ENCODE peak calls at places on chromosomes 16 and 17, in six cellular contexts. One of them, this sample, is unnamed.

GRCh38 chr17:44997733-44998520 is 29.8 kb upstream of the C1QL1 start:
- DNase-seq in ovary: no peak
- DNase-seq in GM06990: no peak
- DNase-seq in fibroblast of pulmonary artery: peak; percentile 35
- DNase-seq in omental fat pad: no peak
- DNase-seq in GM13976: no peak
- DNase-seq in this sample: no peak

GRCh38 chr17:40980594-40980993 is 3.5 kb downstream of the KRT40 start:
- DNase-seq in ovary: peak; percentile 24
- DNase-seq in GM06990: no peak
- DNase-seq in fibroblast of pulmonary artery: peak; percentile 1
- DNase-seq in omental fat pad: no peak
- DNase-seq in GM13976: no peak
- DNase-seq in this sample: no peak

GRCh38 chr17:4142107-4142900 is 526 bp downstream of the ZZEF1 start:
- DNase-seq in ovary: no peak
- DNase-seq in GM06990: no peak
- DNase-seq in fibroblast of pulmonary artery: peak; percentile 19
- DNase-seq in omental fat pad: no peak
- DNase-seq in GM13976: peak; percentile 52
- DNase-seq in this sample: peak; percentile 45

GRCh38 chr16:60815033-60815432 is 1221.2 kb downstream of the CDH8 start:
- DNase-seq in ovary: no peak
- DNase-seq in GM06990: no peak
- DNase-seq in fibroblast of pulmonary artery: no peak
- DNase-seq in omental fat pad: no peak
- DNase-seq in GM13976: no peak
- DNase-seq in this sample: no peak

GRCh38 chr17:62705781-62706597 is 78.5 kb downstream of the MRC2 start:
- DNase-seq in ovary: peak; percentile 55
- DNase-seq in GM06990: no peak
- DNase-seq in fibroblast of pulmonary artery: peak; percentile 41
- DNase-seq in omental fat pad: no peak
- DNase-seq in GM13976: no peak
- DNase-seq in this sample: no peak

GRCh38 chr16:87710887-87711286 is 54.9 kb downstream of the KLHDC4 start:
- DNase-seq in ovary: no peak
- DNase-seq in GM06990: no peak
- DNase-seq in fibroblast of pulmonary artery: no peak
- DNase-seq in omental fat pad: no peak
- DNase-seq in GM13976: no peak
- DNase-seq in this sample: no peak

GRCh38 chr17:3958200-3958599 is 6.0 kb downstream of the ATP2A3 start:
- DNase-seq in ovary: no peak
- DNase-seq in GM06990: no peak
- DNase-seq in fibroblast of pulmonary artery: no peak
- DNase-seq in omental fat pad: no peak
- DNase-seq in GM13976: no peak
- DNase-seq in this sample: no peak

GRCh38 chr17:35314415-35315216 is 58.8 kb downstream of the SLFN11 start:
- DNase-seq in ovary: peak; percentile 14
- DNase-seq in GM06990: peak; percentile 9
- DNase-seq in fibroblast of pulmonary artery: no peak
- DNase-seq in omental fat pad: no peak
- DNase-seq in GM13976: peak; percentile 9
- DNase-seq in this sample: no peak

GRCh38 chr16:73563709-73564108 is 515.8 kb upstream of the ZFHX3 start:
- DNase-seq in ovary: no peak
- DNase-seq in GM06990: no peak
- DNase-seq in fibroblast of pulmonary artery: no peak
- DNase-seq in omental fat pad: no peak
- DNase-seq in GM13976: no peak
- DNase-seq in this sample: no peak

GRCh38 chr16:51538707-51539604 is 387.9 kb upstream of the SALL1 start:
- DNase-seq in ovary: no peak
- DNase-seq in GM06990: no peak
- DNase-seq in fibroblast of pulmonary artery: peak; percentile 85
- DNase-seq in omental fat pad: no peak
- DNase-seq in GM13976: no peak
- DNase-seq in this sample: no peak

GRCh38 chr16:57863434-57864160 is 61.3 kb upstream of the KIFC3 start:
- DNase-seq in ovary: peak; percentile 57
- DNase-seq in GM06990: no peak
- DNase-seq in fibroblast of pulmonary artery: peak; percentile 84
- DNase-seq in omental fat pad: no peak
- DNase-seq in GM13976: no peak
- DNase-seq in this sample: no peak

GRCh38 chr16:27511657-27512056 is 38.1 kb downstream of the GTF3C1 start:
- DNase-seq in ovary: no peak
- DNase-seq in GM06990: no peak
- DNase-seq in fibroblast of pulmonary artery: peak; percentile 52
- DNase-seq in omental fat pad: no peak
- DNase-seq in GM13976: no peak
- DNase-seq in this sample: no peak

GRCh38 chr17:32484041-32484461 is 2.7 kb upstream of the CDK5R1 start:
- DNase-seq in ovary: peak; percentile 36
- DNase-seq in GM06990: no peak
- DNase-seq in fibroblast of pulmonary artery: no peak
- DNase-seq in omental fat pad: no peak
- DNase-seq in GM13976: no peak
- DNase-seq in this sample: no peak

GRCh38 chr17:11608396-11608795 is 10.1 kb downstream of the DNAH9 start:
- DNase-seq in ovary: peak; percentile 73
- DNase-seq in GM06990: no peak
- DNase-seq in fibroblast of pulmonary artery: no peak
- DNase-seq in omental fat pad: no peak
- DNase-seq in GM13976: no peak
- DNase-seq in this sample: no peak

GRCh38 chr17:81049973-81050551 is 15.1 kb downstream of the BAIAP2 start:
- DNase-seq in ovary: no peak
- DNase-seq in GM06990: peak; percentile 32
- DNase-seq in fibroblast of pulmonary artery: no peak
- DNase-seq in omental fat pad: no peak
- DNase-seq in GM13976: no peak
- DNase-seq in this sample: no peak
- TF ChIP-seq CTCF in ovary: no peak
- TF ChIP-seq CTCF in GM06990: no peak
- TF ChIP-seq CTCF in fibroblast of pulmonary artery: no peak
- TF ChIP-seq CTCF in omental fat pad: no peak
- TF ChIP-seq CTCF in GM13976: no peak
- TF ChIP-seq CTCF in this sample: no peak

GRCh38 chr17:66492500-66493123 is 190.2 kb downstream of the PRKCA start:
- DNase-seq in ovary: no peak
- DNase-seq in GM06990: no peak
- DNase-seq in fibroblast of pulmonary artery: peak; percentile 31
- DNase-seq in omental fat pad: no peak
- DNase-seq in GM13976: no peak
- DNase-seq in this sample: no peak

GRCh38 chr17:66493283-66494019 is 191.0 kb downstream of the PRKCA start:
- DNase-seq in ovary: no peak
- DNase-seq in GM06990: no peak
- DNase-seq in fibroblast of pulmonary artery: peak; percentile 84
- DNase-seq in omental fat pad: no peak
- DNase-seq in GM13976: no peak
- DNase-seq in this sample: no peak

GRCh38 chr17:66495035-66495434 is 192.6 kb downstream of the PRKCA start:
- DNase-seq in ovary: no peak
- DNase-seq in GM06990: no peak
- DNase-seq in fibroblast of pulmonary artery: no peak
- DNase-seq in omental fat pad: no peak
- DNase-seq in GM13976: no peak
- DNase-seq in this sample: no peak

GRCh38 chr17:66492080-66492479 is 189.7 kb downstream of the PRKCA start:
- DNase-seq in ovary: no peak
- DNase-seq in GM06990: no peak
- DNase-seq in fibroblast of pulmonary artery: no peak
- DNase-seq in omental fat pad: no peak
- DNase-seq in GM13976: no peak
- DNase-seq in this sample: no peak

GRCh38 chr17:66494023-66494803 is 191.8 kb downstream of the PRKCA start:
- DNase-seq in ovary: no peak
- DNase-seq in GM06990: no peak
- DNase-seq in fibroblast of pulmonary artery: peak; percentile 90
- DNase-seq in omental fat pad: no peak
- DNase-seq in GM13976: no peak
- DNase-seq in this sample: no peak
- TF ChIP-seq CTCF in ovary: no peak
- TF ChIP-seq CTCF in GM06990: no peak
- TF ChIP-seq CTCF in fibroblast of pulmonary artery: no peak
- TF ChIP-seq CTCF in omental fat pad: no peak
- TF ChIP-seq CTCF in GM13976: no peak
- TF ChIP-seq CTCF in this sample: no peak

GRCh38 chr17:74830861-74831260 is 28.8 kb downstream of the GRIN2C start:
- DNase-seq in ovary: no peak
- DNase-seq in GM06990: no peak
- DNase-seq in fibroblast of pulmonary artery: no peak
- DNase-seq in omental fat pad: no peak
- DNase-seq in GM13976: no peak
- DNase-seq in this sample: no peak
- TF ChIP-seq CTCF in ovary: no peak
- TF ChIP-seq CTCF in GM06990: no peak
- TF ChIP-seq CTCF in fibroblast of pulmonary artery: no peak
- TF ChIP-seq CTCF in omental fat pad: no peak
- TF ChIP-seq CTCF in GM13976: no peak
- TF ChIP-seq CTCF in this sample: no peak

DNA sequence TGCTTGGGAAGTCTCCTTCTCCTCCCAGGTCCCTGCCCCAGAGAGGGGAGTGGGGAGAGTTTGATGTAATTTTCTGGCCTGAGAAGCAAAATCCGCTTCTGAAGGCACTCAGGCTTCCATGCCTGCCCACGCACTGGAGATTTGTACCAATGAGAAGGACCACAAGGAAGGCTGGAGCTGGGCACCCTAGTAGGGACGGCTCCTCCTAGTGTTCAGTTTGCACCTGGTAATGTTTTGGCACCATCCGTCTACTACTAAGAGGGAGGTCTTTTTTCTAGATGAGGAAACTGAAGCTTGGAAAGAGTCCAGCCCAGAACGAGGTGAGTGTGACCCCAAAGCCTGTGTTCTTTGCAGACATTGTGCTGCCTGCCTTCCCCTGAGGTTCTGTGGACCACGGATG is 83.6 kb upstream of the NLRP1 start:
- DNase-seq in ovary: no peak
- DNase-seq in GM06990: no peak
- DNase-seq in fibroblast of pulmonary artery: no peak
- DNase-seq in omental fat pad: no peak
- DNase-seq in GM13976: no peak
- DNase-seq in this sample: no peak
- TF ChIP-seq CTCF in ovary: no peak
- TF ChIP-seq CTCF in GM06990: peak; percentile 43
- TF ChIP-seq CTCF in fibroblast of pulmonary artery: no peak
- TF ChIP-seq CTCF in omental fat pad: no peak
- TF ChIP-seq CTCF in GM13976: no peak
- TF ChIP-seq CTCF in this sample: no peak

GRCh38 chr17:72661093-72661944 is 431.2 kb downstream of the SLC39A11 start:
- DNase-seq in ovary: no peak
- DNase-seq in GM06990: no peak
- DNase-seq in fibroblast of pulmonary artery: no peak
- DNase-seq in omental fat pad: no peak
- DNase-seq in GM13976: no peak
- DNase-seq in this sample: no peak
- TF ChIP-seq CTCF in ovary: no peak
- TF ChIP-seq CTCF in GM06990: peak; percentile 27
- TF ChIP-seq CTCF in fibroblast of pulmonary artery: peak; percentile 1
- TF ChIP-seq CTCF in omental fat pad: no peak
- TF ChIP-seq CTCF in GM13976: no peak
- TF ChIP-seq CTCF in this sample: no peak

DNA sequence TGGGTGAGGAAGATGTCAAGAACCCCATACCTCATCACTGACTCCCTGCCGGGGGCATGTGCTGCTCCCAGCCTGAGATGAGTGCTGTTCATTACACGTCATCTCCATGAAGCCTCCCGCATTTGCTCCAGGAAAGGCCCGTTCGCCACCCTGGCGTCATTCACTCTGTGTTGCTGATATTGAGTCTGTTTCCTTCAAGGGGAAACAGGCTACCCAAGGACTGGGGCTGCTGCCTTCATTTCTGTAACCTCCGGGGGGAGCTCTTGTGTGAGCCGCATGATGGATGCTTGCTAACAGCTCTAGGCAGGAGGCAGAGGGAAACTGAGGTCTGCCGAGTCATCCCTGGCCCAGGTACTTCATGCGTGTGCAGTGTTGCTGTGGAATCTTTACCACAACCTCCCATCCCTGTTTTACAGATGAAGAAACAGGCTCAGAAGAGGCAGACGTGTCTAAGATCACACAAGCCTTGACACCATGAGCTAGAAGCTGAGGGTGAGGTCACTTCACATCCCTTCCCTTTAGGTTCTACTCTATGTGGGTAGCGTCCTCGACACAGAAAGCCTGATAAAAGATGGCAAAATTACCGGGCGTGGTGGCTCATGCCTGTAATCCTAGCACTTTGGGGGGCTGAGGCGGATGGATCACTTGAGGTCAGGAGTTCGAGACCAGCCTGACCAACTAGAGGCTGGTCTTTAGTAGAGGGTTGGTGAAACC is 3.5 kb upstream of the ARMC5 start:
- DNase-seq in ovary: no peak
- DNase-seq in GM06990: no peak
- DNase-seq in fibroblast of pulmonary artery: no peak
- DNase-seq in omental fat pad: no peak
- DNase-seq in GM13976: no peak
- DNase-seq in this sample: peak; percentile 15
- TF ChIP-seq CTCF in ovary: no peak
- TF ChIP-seq CTCF in GM06990: peak; percentile 53
- TF ChIP-seq CTCF in fibroblast of pulmonary artery: peak; percentile 41
- TF ChIP-seq CTCF in omental fat pad: no peak
- TF ChIP-seq CTCF in GM13976: peak; percentile 45
- TF ChIP-seq CTCF in this sample: peak; percentile 45

DNA sequence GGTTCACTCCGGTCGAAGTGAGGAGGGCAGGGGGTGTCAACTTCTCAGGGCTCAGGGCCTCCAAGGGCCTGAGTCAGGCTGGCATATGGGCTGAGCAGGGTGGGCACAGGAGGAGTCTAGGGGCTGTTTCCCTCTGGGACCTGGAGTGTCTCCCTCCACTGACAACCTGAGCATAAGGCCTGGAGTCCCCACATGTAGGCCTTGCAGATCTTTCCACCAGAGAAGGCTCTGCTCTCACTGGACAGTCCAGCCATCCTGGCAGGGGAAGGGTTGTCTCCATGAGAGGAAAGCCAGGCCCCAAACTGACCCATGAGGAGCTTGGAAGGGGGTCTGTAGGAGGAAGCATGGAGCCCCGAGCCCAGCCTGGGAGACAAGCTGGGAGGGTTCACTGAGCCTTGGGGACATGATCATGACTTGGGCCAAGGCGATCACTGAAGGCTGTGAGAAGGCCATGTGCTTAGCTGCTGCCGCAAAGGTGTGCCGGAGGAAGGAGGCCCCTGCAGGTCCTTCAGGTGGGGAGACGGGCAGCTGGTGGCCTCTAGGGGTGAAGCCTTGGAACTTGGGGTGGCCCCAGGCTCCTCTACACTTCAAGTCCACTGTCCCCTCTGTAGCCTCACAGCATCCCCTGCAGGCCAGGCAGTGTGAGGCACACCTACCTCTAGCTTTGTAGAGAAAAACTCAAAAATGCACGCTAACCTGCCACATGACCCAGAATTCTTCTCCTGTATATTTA is 9.9 kb downstream of the CMTM2 start:
- DNase-seq in ovary: no peak
- DNase-seq in GM06990: peak; percentile 56
- DNase-seq in fibroblast of pulmonary artery: peak; percentile 42
- DNase-seq in omental fat pad: no peak
- DNase-seq in GM13976: peak; percentile 87
- DNase-seq in this sample: peak; percentile 81
- TF ChIP-seq CTCF in ovary: peak; percentile 11
- TF ChIP-seq CTCF in GM06990: peak; percentile 96
- TF ChIP-seq CTCF in fibroblast of pulmonary artery: peak; percentile 64
- TF ChIP-seq CTCF in omental fat pad: no peak
- TF ChIP-seq CTCF in GM13976: peak; percentile 88
- TF ChIP-seq CTCF in this sample: peak; percentile 98

This sample was measured in GM10248.